ENCODE peak calls at places on chromosomes 12 and 14, in eight cellular contexts. R is body of pancreas, V is ovary, Q is transverse colon, J is GM12878, E is HepG2, F is K562, B is heart left ventricle. O is an unnamed sample.
A peak's percentile ranks its signal among the peaks of the same experiment; 100 is the strongest.

GRCh38 chr12:77925536-77926108 is 94.9 kb downstream of the NAV3 start:
- DNase-seq in R (peak; percentile 85), V (peak; percentile 70), Q (peak; percentile 54), J (peak; percentile 45), E (peak; percentile 78), F (peak; percentile 33), B (peak; percentile 62), O (no peak)

GRCh38 chr12:11688831-11689230 is 39.4 kb downstream of the ETV6 start:
- DNase-seq in R (no peak), V (no peak), Q (no peak), J (no peak), E (no peak), F (no peak), B (no peak), O (no peak)

GRCh38 chr12:12872139-12872933 is 19.0 kb upstream of the GPRC5A start:
- DNase-seq in R (no peak), V (no peak), Q (peak; percentile 74), J (no peak), E (peak; percentile 46), F (no peak), B (no peak), O (peak; percentile 65)

GRCh38 chr12:6275609-6276246 is 34.8 kb upstream of the PLEKHG6 start:
- DNase-seq in R (no peak), V (no peak), Q (no peak), J (no peak), E (no peak), F (no peak), B (no peak), O (no peak)

GRCh38 chr14:29810657-29811056 is 117.0 kb downstream of the PRKD1 start:
- DNase-seq in R (peak; percentile 21), V (no peak), Q (no peak), J (no peak), E (no peak), F (no peak), B (no peak), O (no peak)

GRCh38 chr14:25111061-25111601 is 61.2 kb upstream of the STXBP6 start:
- DNase-seq in R (peak; percentile 56), V (no peak), Q (no peak), J (no peak), E (peak; percentile 56), F (no peak), B (no peak), O (no peak)

GRCh38 chr12:69779928-69780327 is 41.3 kb downstream of the RAB3IP start:
- DNase-seq in R (no peak), V (no peak), Q (no peak), J (no peak), E (no peak), F (peak; percentile 35), B (no peak), O (no peak)

GRCh38 chr12:132717531-132718387 is 7.1 kb downstream of the PGAM5 start:
- DNase-seq in R (no peak), V (no peak), Q (no peak), J (no peak), E (no peak), F (no peak), B (peak; percentile 44), O (no peak)

GRCh38 chr14:30195946-30196345 is 268.3 kb upstream of the PRKD1 start:
- DNase-seq in R (no peak), V (no peak), Q (no peak), J (no peak), E (no peak), F (no peak), B (no peak), O (no peak)

GRCh38 chr14:74511966-74512365 is 18.4 kb downstream of the ISCA2 start:
- DNase-seq in R (no peak), V (no peak), Q (no peak), J (no peak), E (no peak), F (no peak), B (no peak), O (no peak)

GRCh38 chr12:4440187-4440941 is 5.3 kb downstream of the FGF6 start:
- DNase-seq in R (no peak), V (no peak), Q (no peak), J (no peak), E (no peak), F (no peak), B (no peak), O (no peak)

GRCh38 chr12:113961921-113962710 is 4.0 kb downstream of the RBM19 start:
- DNase-seq in R (no peak), V (no peak), Q (no peak), J (peak; percentile 71), E (peak; percentile 20), F (no peak), B (no peak), O (no peak)

GRCh38 chr12:14560904-14561574 is 6.6 kb downstream of the PLBD1 start:
- DNase-seq in R (peak; percentile 66), V (no peak), Q (no peak), J (no peak), E (no peak), F (no peak), B (no peak), O (no peak)

GRCh38 chr12:13503094-13503835 is 306.7 kb downstream of the EMP1 start:
- DNase-seq in R (no peak), V (no peak), Q (no peak), J (no peak), E (no peak), F (no peak), B (no peak), O (no peak)

GRCh38 chr12:83474369-83474768 is 787.7 kb downstream of the TMTC2 start:
- DNase-seq in R (no peak), V (no peak), Q (no peak), J (no peak), E (no peak), F (no peak), B (no peak), O (no peak)

DNA sequence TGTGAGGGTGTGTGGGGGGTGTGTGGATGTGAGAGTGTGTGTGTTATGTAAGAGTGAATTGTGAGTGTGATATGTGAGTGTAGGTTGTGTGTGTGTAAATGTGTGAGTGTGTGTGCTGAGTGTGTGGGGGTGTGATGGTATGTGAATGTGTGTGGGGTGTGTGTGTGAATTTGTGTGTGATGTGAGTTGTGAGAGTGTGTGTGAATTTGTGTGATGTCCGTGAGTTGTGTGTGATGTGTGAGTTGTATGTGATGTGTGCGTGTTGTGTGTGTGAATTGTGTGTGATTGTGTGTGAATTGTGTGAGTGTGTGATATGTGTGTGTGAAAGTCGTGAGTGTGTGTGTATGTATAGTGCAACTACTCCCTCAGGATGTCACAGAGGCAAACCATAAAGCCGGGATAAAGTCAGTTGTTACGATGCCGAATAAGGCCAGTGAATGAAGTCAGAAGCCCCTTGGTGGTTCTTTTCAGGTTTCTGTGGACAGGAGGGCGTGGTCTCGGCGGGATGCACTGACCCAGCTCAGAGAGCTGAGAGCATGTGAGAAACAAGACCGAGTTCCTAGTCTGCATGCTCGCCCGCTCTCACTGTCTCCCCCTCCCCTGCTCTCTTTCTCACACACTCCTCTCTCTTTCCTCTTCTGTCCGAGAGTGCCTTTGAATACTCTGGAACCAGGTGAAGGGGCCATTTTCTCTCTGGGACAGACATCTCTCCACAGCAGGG is 71.8 kb upstream of the MAX start:
- DNase-seq in R (no peak), V (no peak), Q (no peak), J (no peak), E (no peak), F (no peak), B (no peak), O (no peak)
- H3K27ac ChIP-seq in R (no peak overlapping the region), V (no peak overlapping the region), Q (no peak overlapping the region), J (no peak overlapping the region), E (no peak overlapping the region), F (no peak overlapping the region), B (no peak overlapping the region), O (no peak overlapping the region)

DNA sequence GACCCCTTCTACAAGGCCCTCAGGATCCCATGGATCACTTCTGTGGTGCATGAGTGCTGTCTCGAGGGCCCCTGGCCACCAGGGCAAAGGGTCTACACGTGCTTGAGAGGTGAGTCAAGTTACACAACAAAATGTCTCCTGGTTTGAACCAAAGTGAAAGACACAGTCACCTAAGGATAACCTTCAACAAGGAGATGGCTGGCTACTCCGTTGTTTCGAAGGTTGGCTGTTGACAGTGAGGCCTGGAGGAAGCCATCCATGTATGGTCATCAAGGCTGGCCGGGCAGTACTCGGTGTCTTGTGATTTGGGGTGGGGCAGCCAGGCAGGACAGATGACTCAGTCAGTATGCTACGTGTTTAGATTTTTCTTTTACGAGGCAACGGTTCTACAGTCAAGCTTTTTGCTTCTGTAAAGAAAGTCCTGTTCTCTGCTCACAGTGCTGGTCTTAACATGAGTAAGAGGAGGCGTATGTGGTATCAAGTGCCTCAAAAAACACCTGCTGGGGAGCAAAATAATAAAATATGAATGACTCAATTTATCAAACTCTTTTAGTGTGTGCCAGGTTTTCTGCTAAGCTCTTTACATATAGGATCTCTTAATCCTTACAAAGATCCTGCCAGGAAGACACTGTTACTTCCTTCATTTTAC is 18.0 kb upstream of the NT5DC3 start:
- DNase-seq in R (no peak), V (peak; percentile 71), Q (peak; percentile 81), J (no peak), E (peak; percentile 67), F (no peak), B (peak; percentile 67), O (peak; percentile 75)
- TF ChIP-seq POLR2A in R (no peak), V (no peak), Q (peak; percentile 66), J (no peak), E (no peak), F (no peak), B (no peak), O (no peak)

GRCh38 chr14:59478540-59478939 is 5.7 kb downstream of the L3HYPDH start:
- DNase-seq in R (no peak), V (no peak), Q (no peak), J (no peak), E (no peak), F (no peak), B (no peak), O (no peak)

GRCh38 chr14:59475709-59476108 is 8.5 kb downstream of the L3HYPDH start:
- DNase-seq in R (no peak), V (no peak), Q (no peak), J (no peak), E (no peak), F (no peak), B (no peak), O (no peak)

GRCh38 chr14:59474172-59474571 is 9.0 kb upstream of the GPR135 start:
- DNase-seq in R (no peak), V (no peak), Q (no peak), J (no peak), E (no peak), F (no peak), B (no peak), O (no peak)
- H3K36me3 ChIP-seq in R (peaks cover 11% of the 10 kb centered on the region), V (peaks cover 2% of the 10 kb centered on the region), Q (no peaks in the 10 kb centered on the region), J (peaks cover 10% of the 10 kb centered on the region), E (peaks cover 19% of the 10 kb centered on the region), F (peaks cover 69% of the 10 kb centered on the region), B (peaks cover 84% of the 10 kb centered on the region), O (peaks cover 43% of the 10 kb centered on the region)

GRCh38 chr14:93006484-93007128 is 83.7 kb downstream of the CHGA start:
- DNase-seq in R (no peak), V (no peak), Q (no peak), J (no peak), E (no peak), F (no peak), B (no peak), O (no peak)

GRCh38 chr14:93005838-93006237 is 82.9 kb downstream of the CHGA start:
- DNase-seq in R (no peak), V (no peak), Q (no peak), J (no peak), E (no peak), F (no peak), B (no peak), O (no peak)

GRCh38 chr14:93005135-93005813 is 82.3 kb downstream of the CHGA start:
- DNase-seq in R (peak; percentile 61), V (no peak), Q (no peak), J (no peak), E (no peak), F (no peak), B (no peak), O (no peak)

GRCh38 chr14:93008381-93008780 is 85.4 kb downstream of the CHGA start:
- DNase-seq in R (no peak), V (peak; percentile 53), Q (no peak), J (no peak), E (no peak), F (peak; percentile 25), B (no peak), O (no peak)

GRCh38 chr14:93007225-93007997 is 84.5 kb downstream of the CHGA start:
- DNase-seq in R (peak; percentile 54), V (no peak), Q (peak; percentile 62), J (peak; percentile 23), E (no peak), F (no peak), B (no peak), O (peak; percentile 63)
- H3K27ac ChIP-seq in R (peak overlapping the region; percentile 43), V (no peak overlapping the region), Q (peak overlapping the region; percentile 77), J (no peak overlapping the region), E (no peak overlapping the region), F (no peak overlapping the region), B (peak overlapping the region; percentile 24), O (peak overlapping the region; percentile 55)